ENCODE peak calls at places on chromosomes 6 and 20, in six cellular contexts. One of them, this sample, is unnamed.

GRCh38 chr6:56616967-56617366 is 25.7 kb downstream of the DST start:
- DNase-seq in K562: no peak
- DNase-seq in GM12878: no peak
- DNase-seq in HepG2: no peak
- DNase-seq in H1: no peak
- DNase-seq in HCT116: no peak
- DNase-seq in this sample: no peak

GRCh38 chr6:73746776-73747175 is 50.8 kb downstream of the CD109 start:
- DNase-seq in GM12878: no peak
- DNase-seq in K562: no peak
- DNase-seq in HepG2: no peak
- DNase-seq in H1: no peak
- DNase-seq in HCT116: no peak
- DNase-seq in this sample: no peak

GRCh38 chr20:46145646-46146045 is 27.5 kb downstream of the CD40 start:
- DNase-seq in HepG2: no peak
- DNase-seq in K562: no peak
- DNase-seq in H1: no peak
- DNase-seq in GM12878: no peak
- DNase-seq in HCT116: no peak
- DNase-seq in this sample: no peak

GRCh38 chr20:59751075-59751711 is 146.9 kb downstream of the PHACTR3 start:
- DNase-seq in GM12878: peak
- DNase-seq in H1: peak
- DNase-seq in HepG2: peak
- DNase-seq in K562: peak
- DNase-seq in HCT116: peak
- DNase-seq in this sample: peak

GRCh38 chr20:38260378-38261053 is at the start of gene KIAA1755:
- DNase-seq in GM12878: no peak
- DNase-seq in HCT116: no peak
- DNase-seq in H1: peak
- DNase-seq in K562: peak
- DNase-seq in HepG2: peak
- DNase-seq in this sample: no peak

GRCh38 chr20:25389381-25389857 is 1.2 kb downstream of the ABHD12 start:
- DNase-seq in K562: no peak
- DNase-seq in HCT116: no peak
- DNase-seq in H1: no peak
- DNase-seq in GM12878: no peak
- DNase-seq in HepG2: no peak
- DNase-seq in this sample: no peak

GRCh38 chr6:35710241-35710847 is 21.6 kb upstream of the FKBP5 start:
- DNase-seq in K562: no peak
- DNase-seq in HepG2: no peak
- DNase-seq in HCT116: no peak
- DNase-seq in GM12878: no peak
- DNase-seq in H1: peak
- DNase-seq in this sample: no peak

GRCh38 chr6:107292570-107293285 is 166.6 kb downstream of the PDSS2 start:
- DNase-seq in K562: peak
- DNase-seq in HCT116: no peak
- DNase-seq in GM12878: no peak
- DNase-seq in HepG2: no peak
- DNase-seq in H1: no peak
- DNase-seq in this sample: no peak

GRCh38 chr6:134739299-134740090 is 210.4 kb downstream of the ALDH8A1 start:
- DNase-seq in HepG2: no peak
- DNase-seq in K562: no peak
- DNase-seq in H1: no peak
- DNase-seq in HCT116: no peak
- DNase-seq in GM12878: no peak
- DNase-seq in this sample: no peak

GRCh38 chr6:13486679-13487121 is 700 bp downstream of the GFOD1 start:
- DNase-seq in HCT116: no peak
- DNase-seq in K562: peak
- DNase-seq in GM12878: no peak
- DNase-seq in HepG2: peak
- DNase-seq in H1: peak
- DNase-seq in this sample: no peak

GRCh38 chr6:13485303-13485702 is 2.1 kb downstream of the GFOD1 start:
- DNase-seq in H1: no peak
- DNase-seq in GM12878: no peak
- DNase-seq in K562: no peak
- DNase-seq in HepG2: no peak
- DNase-seq in HCT116: no peak
- DNase-seq in this sample: no peak

GRCh38 chr6:13484827-13485226 is 2.6 kb downstream of the GFOD1 start:
- DNase-seq in GM12878: no peak
- DNase-seq in HepG2: no peak
- DNase-seq in K562: no peak
- DNase-seq in HCT116: no peak
- DNase-seq in H1: no peak
- DNase-seq in this sample: no peak

GRCh38 chr6:13485923-13486557 is 1.4 kb downstream of the GFOD1 start:
- DNase-seq in H1: no peak
- DNase-seq in HepG2: peak
- DNase-seq in GM12878: no peak
- DNase-seq in HCT116: no peak
- DNase-seq in K562: peak
- DNase-seq in this sample: no peak

DNA sequence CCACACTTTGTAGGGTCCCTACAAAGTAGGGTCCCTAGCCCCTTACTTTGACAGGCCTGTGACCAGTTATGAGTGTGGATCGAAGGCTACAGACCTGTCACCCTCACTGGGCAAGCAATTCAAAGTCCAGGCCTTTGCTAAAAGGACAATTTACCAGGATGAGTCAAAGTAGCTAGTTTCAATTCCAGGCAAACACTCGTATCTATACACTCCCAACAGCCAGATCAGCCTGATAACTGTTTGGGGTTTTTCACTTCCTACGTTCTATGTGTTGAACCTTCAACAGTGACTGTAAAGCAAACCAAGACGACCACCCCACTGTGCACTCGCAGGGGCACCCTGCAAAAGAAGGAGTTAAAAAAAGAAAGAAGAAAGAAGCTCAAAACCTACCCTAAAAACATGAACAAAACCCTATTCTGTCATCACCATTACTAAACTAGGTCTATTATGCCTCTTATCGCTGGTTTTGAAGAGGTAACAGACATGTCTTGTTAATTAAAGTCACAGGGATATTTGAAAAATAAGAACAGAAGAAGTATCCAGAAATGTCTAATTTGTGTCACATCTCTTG is 3.2 kb downstream of the GFOD1 start:
- DNase-seq in HCT116: no peak
- DNase-seq in K562: no peak
- DNase-seq in HepG2: peak
- DNase-seq in H1: no peak
- DNase-seq in GM12878: no peak
- DNase-seq in this sample: no peak
- TF ChIP-seq ZNF274 in HCT116: no peak
- TF ChIP-seq ZNF274 in K562: no peak
- TF ChIP-seq ZNF274 in HepG2: no peak
- TF ChIP-seq ZNF274 in H1: no peak
- TF ChIP-seq ZNF274 in GM12878: no peak
- TF ChIP-seq ZNF274 in this sample: no peak

GRCh38 chr6:36738108-36738507 is 40.5 kb downstream of the RAB44 start:
- DNase-seq in GM12878: no peak
- DNase-seq in HepG2: no peak
- DNase-seq in K562: no peak
- DNase-seq in HCT116: no peak
- DNase-seq in H1: no peak
- DNase-seq in this sample: no peak

GRCh38 chr6:36742146-36742545 is 44.5 kb downstream of the RAB44 start:
- DNase-seq in H1: no peak
- DNase-seq in HepG2: no peak
- DNase-seq in K562: no peak
- DNase-seq in GM12878: no peak
- DNase-seq in HCT116: no peak
- DNase-seq in this sample: no peak

GRCh38 chr6:36743032-36743431 is 45.4 kb downstream of the RAB44 start:
- DNase-seq in GM12878: no peak
- DNase-seq in HepG2: no peak
- DNase-seq in H1: no peak
- DNase-seq in K562: no peak
- DNase-seq in HCT116: no peak
- DNase-seq in this sample: no peak

GRCh38 chr6:36739947-36740817 is 42.6 kb downstream of the RAB44 start:
- DNase-seq in HCT116: no peak
- DNase-seq in GM12878: no peak
- DNase-seq in K562: no peak
- DNase-seq in H1: no peak
- DNase-seq in HepG2: no peak
- DNase-seq in this sample: no peak

DNA sequence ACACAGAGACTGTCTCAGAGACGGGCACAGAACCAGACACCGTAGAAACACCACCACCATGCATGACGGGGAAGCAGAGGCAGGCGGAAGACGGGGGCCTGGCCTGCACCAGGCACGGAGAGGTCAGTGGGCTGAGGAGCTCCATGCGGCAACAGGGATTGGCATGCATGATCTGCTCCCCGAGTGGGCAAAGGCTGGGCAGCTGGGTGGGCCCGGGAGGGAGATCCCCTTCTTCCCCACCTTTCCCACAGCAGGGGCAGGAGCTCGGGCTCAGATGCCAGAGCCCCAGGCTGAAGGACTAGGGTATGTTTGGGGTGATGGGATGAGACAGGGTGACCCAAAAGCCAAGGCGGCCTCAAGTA is 43.2 kb downstream of the RAB44 start:
- DNase-seq in H1: no peak
- DNase-seq in HepG2: no peak
- DNase-seq in HCT116: no peak
- DNase-seq in GM12878: no peak
- DNase-seq in K562: no peak
- DNase-seq in this sample: no peak
- TF ChIP-seq ZNF274 in H1: no peak
- TF ChIP-seq ZNF274 in HepG2: no peak
- TF ChIP-seq ZNF274 in HCT116: no peak
- TF ChIP-seq ZNF274 in GM12878: no peak
- TF ChIP-seq ZNF274 in K562: no peak
- TF ChIP-seq ZNF274 in this sample: no peak

DNA sequence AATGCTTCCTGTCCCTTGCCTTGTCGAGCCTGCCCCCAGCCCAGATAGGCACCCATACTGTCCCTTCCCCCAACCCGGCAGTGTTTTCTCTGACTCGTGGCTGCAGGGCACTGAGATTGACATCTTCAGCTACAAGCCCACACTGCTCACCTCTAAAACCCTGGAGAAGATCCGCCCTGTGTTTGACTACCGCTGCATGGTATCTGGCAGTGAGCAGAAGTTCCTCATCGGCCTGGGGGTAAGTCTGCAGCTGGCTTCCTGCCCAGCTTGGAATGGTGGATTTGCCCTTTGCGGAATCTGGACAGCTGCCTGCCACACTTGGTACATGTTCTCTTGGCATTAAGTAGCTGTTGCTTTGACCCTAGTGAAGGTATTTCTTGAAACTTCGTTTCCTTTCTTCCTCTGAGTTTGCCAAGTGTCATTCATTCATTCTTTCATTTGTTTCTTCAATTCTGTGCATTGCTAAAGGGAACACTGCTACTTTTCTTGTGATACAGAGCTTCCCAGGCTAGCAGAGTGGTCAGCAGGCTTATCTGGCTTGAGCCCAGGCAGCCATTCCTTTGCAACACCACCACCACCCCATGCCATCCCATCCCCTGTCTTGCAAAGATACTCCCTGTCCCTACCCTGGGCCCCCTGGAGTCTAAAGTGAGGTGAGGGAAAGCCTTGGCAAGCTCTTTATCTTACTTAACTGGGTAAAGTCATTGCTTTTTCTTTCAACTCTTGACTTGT is 26.2 kb downstream of the CCDC167 start:
- DNase-seq in HepG2: no peak
- DNase-seq in H1: no peak
- DNase-seq in HCT116: no peak
- DNase-seq in GM12878: no peak
- DNase-seq in K562: no peak
- DNase-seq in this sample: no peak
- TF ChIP-seq ZNF274 in HepG2: no peak
- TF ChIP-seq ZNF274 in H1: no peak
- TF ChIP-seq ZNF274 in HCT116: no peak
- TF ChIP-seq ZNF274 in GM12878: no peak
- TF ChIP-seq ZNF274 in K562: no peak
- TF ChIP-seq ZNF274 in this sample: no peak

GRCh38 chr20:41424546-41424945 is 57.9 kb upstream of the EMILIN3 start:
- DNase-seq in HCT116: no peak
- DNase-seq in K562: no peak
- DNase-seq in H1: no peak
- DNase-seq in HepG2: no peak
- DNase-seq in GM12878: no peak
- DNase-seq in this sample: no peak
- TF ChIP-seq ZNF274 in HCT116: no peak
- TF ChIP-seq ZNF274 in K562: no peak
- TF ChIP-seq ZNF274 in H1: no peak
- TF ChIP-seq ZNF274 in HepG2: no peak
- TF ChIP-seq ZNF274 in GM12878: no peak
- TF ChIP-seq ZNF274 in this sample: no peak

DNA sequence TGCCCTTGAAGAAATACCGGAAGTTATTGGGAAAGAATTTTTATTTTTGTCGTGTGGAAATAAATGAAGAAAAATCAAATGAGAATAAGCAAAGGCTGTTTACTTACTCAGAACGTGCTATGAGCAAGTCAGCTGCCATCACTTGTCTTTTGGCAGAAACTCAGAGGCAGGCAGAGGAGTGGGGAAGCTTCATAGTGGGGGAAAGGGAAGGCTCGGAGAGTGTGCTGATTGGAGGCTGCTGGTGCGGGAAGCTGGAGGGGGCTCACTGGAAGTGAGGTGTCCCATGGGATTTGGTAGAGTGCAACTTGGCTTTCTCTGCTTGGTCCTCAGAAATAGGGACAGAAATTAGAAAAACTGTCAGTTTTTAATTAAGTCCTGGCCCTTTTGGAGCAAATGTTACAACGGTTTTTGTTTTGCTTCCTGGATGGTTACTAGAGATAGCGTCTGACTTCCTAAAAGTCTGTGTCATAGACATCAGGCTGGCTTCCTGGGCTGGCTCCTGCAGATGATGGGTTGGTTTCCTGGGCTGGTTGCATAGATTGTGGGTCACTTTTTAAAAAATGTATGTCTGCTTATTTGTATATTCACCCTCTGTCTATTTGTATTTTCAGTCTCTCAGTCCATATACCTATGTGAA is 80.0 kb upstream of the EEF1E1 start:
- DNase-seq in H1: no peak
- DNase-seq in K562: no peak
- DNase-seq in HCT116: no peak
- DNase-seq in HepG2: no peak
- DNase-seq in GM12878: no peak
- DNase-seq in this sample: no peak
- TF ChIP-seq ZNF274 in H1: no peak
- TF ChIP-seq ZNF274 in K562: no peak
- TF ChIP-seq ZNF274 in HCT116: no peak
- TF ChIP-seq ZNF274 in HepG2: no peak
- TF ChIP-seq ZNF274 in GM12878: no peak
- TF ChIP-seq ZNF274 in this sample: no peak

GRCh38 chr6:113318553-113318952 is 538.6 kb upstream of the MARCKS start:
- DNase-seq in GM12878: no peak
- DNase-seq in HepG2: no peak
- DNase-seq in HCT116: no peak
- DNase-seq in H1: no peak
- DNase-seq in K562: no peak
- DNase-seq in this sample: no peak
- TF ChIP-seq ZNF274 in GM12878: no peak
- TF ChIP-seq ZNF274 in HepG2: no peak
- TF ChIP-seq ZNF274 in HCT116: no peak
- TF ChIP-seq ZNF274 in H1: no peak
- TF ChIP-seq ZNF274 in K562: no peak
- TF ChIP-seq ZNF274 in this sample: no peak